ENCODE peak calls at places on chromosomes 1 and 21, in five cellular contexts. N is GM12878, I is K562, S is H1, P is HepG2. Q is an unnamed sample.

GRCh38 chr1:87644500-87645245 is 316.0 kb downstream of the LMO4 start:
- DNase-seq in N (no peak), I (no peak), S (no peak), P (no peak), Q (no peak)

GRCh38 chr1:209755926-209756607 is at the start of gene TRAF3IP3:
- DNase-seq in N (peak; percentile 83), I (no peak), S (no peak), P (no peak), Q (no peak)

GRCh38 chr1:166133276-166133841 is 33.4 kb downstream of the FAM78B start:
- DNase-seq in N (no peak), I (peak; percentile 62), S (no peak), P (no peak), Q (no peak)

GRCh38 chr1:228734881-228735801 is at the start of gene RHOU:
- DNase-seq in N (no peak), I (no peak), S (peak; percentile 79), P (peak; percentile 20), Q (peak; percentile 95)

GRCh38 chr1:32647308-32648134 is 2.8 kb downstream of the ZBTB8OS start:
- DNase-seq in N (no peak), I (no peak), S (no peak), P (no peak), Q (no peak)

GRCh38 chr1:24351918-24352637 is 32.9 kb downstream of the GRHL3 start:
- DNase-seq in N (no peak), I (no peak), S (no peak), P (no peak), Q (no peak)

GRCh38 chr21:43824250-43824882 is 35.0 kb downstream of the RRP1 start:
- DNase-seq in N (no peak), I (no peak), S (no peak), P (no peak), Q (peak; percentile 9)

GRCh38 chr1:200856716-200857352 is 15.9 kb upstream of the GPR25 start:
- DNase-seq in N (no peak), I (no peak), S (no peak), P (no peak), Q (no peak)

GRCh38 chr21:32475162-32475812 is 62.8 kb downstream of the EVA1C start:
- DNase-seq in N (no peak), I (no peak), S (no peak), P (no peak), Q (no peak)

GRCh38 chr1:85465791-85466134 is 804 bp upstream of the DDAH1 start:
- DNase-seq in N (no peak), I (no peak), S (no peak), P (no peak), Q (no peak)

GRCh38 chr1:92599184-92599583 is 112.5 kb upstream of the GFI1 start:
- DNase-seq in N (no peak), I (no peak), S (no peak), P (peak; percentile 41), Q (no peak)

GRCh38 chr1:58792851-58793250 is 9.0 kb upstream of the JUN start:
- DNase-seq in N (no peak), I (no peak), S (no peak), P (no peak), Q (no peak)

GRCh38 chr1:71046891-71047634 is 553 bp downstream of the PTGER3 start:
- DNase-seq in N (no peak), I (no peak), S (peak; percentile 76), P (no peak), Q (peak; percentile 75)

GRCh38 chr1:227869851-227870305 is 54.4 kb downstream of the PRSS38 start:
- DNase-seq in N (no peak), I (no peak), S (no peak), P (no peak), Q (no peak)

GRCh38 chr1:17466359-17466758 is 26.9 kb upstream of the RCC2 start:
- DNase-seq in N (no peak), I (no peak), S (no peak), P (no peak), Q (no peak)

GRCh38 chr1:53620620-53620957 is 118.4 kb downstream of the GLIS1 start:
- DNase-seq in N (no peak), I (no peak), S (no peak), P (no peak), Q (no peak)

GRCh38 chr1:174358344-174358743 is 89.4 kb upstream of the GPR52 start:
- DNase-seq in N (no peak), I (peak; percentile 42), S (no peak), P (no peak), Q (no peak)

DNA sequence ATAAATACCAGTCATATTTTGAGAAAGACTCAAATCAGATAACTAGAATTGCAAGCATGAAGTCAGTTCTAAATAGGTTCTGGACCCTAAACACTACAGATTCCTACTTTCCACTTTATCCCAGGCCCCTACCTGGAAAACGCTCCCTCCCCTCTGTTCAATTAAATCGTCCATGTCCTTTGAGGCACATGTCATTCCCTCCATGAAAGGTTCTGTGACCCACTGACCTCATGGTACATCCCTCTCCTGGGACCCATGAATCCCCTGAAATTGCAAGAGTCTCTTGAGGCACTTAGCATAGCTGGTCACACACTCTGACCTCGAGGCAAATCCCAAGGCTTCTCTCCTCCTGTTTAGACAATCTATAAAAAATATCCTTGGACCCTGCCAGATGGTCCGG is 34.2 kb upstream of the KRTAP19-8 start:
- DNase-seq in N (no peak), I (no peak), S (no peak), P (no peak), Q (no peak)
- H3K4me2 ChIP-seq in N (no peak overlapping the region), I (no peak overlapping the region), S (no peak overlapping the region), P (no peak overlapping the region), Q (no peak overlapping the region)

GRCh38 chr1:63664742-63665141 is 71.5 kb downstream of the PGM1 start:
- DNase-seq in N (no peak), I (no peak), S (no peak), P (no peak), Q (no peak)

GRCh38 chr1:63663301-63663700 is 70.1 kb downstream of the PGM1 start:
- DNase-seq in N (no peak), I (no peak), S (no peak), P (no peak), Q (no peak)

GRCh38 chr1:63663873-63664272 is 70.7 kb downstream of the PGM1 start:
- DNase-seq in N (no peak), I (no peak), S (no peak), P (no peak), Q (no peak)

GRCh38 chr1:63662846-63663245 is 69.6 kb downstream of the PGM1 start:
- DNase-seq in N (no peak), I (no peak), S (no peak), P (no peak), Q (no peak)

DNA sequence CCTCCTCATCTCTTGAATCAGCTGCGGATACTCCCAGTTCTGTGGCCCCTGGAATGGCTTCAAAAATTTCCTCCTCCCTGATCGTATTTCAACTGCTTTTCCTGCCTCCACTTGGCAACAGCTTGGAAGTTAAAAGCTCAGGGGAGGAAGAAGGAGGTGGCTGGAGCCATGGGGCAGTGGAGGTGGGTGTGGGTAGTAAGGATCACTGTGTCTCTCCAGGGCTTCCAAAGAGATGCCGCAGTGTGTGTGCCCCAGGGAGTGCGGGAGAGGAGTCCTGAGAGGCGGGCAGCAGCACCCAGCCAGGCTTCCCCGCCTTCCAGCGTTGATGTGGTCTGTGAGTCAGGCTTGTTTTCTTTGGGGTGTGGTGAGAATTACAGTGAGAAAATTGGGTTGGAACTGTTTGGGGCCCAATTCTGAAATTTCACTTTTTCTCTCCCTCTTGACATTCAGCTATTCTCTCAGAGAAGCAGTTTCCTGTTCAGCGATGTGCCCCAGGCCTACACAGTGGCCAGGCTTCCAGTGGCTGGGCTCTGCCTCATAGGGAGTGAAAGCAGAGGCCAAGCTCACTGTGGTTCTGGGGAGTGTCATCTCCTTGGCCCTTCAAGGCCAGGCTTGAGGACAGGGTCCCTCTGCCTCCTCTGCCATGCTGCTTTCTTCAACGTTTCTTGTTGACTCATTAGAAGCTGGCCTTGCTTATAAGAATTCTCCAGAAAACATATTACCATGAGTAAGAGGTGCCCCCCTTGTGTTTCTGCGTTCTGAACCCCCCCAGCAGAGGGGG is 69.0 kb downstream of the PGM1 start:
- DNase-seq in N (no peak), I (no peak), S (no peak), P (no peak), Q (no peak)
- TF ChIP-seq TAF1 in N (no peak), I (no peak), S (no peak), P (no peak), Q (no peak)

GRCh38 chr21:28944296-28944695 is 48.4 kb downstream of the LTN1 start:
- DNase-seq in N (no peak), I (no peak), S (no peak), P (peak; percentile 14), Q (no peak)
- H3K4me2 ChIP-seq in N (no peak overlapping the region), I (no peak overlapping the region), S (no peak overlapping the region), P (no peak overlapping the region), Q (no peak overlapping the region)

GRCh38 chr1:219086956-219087469 is 86.7 kb upstream of the LYPLAL1 start:
- DNase-seq in N (no peak), I (no peak), S (no peak), P (no peak), Q (no peak)

GRCh38 chr1:219085988-219086387 is 87.7 kb upstream of the LYPLAL1 start:
- DNase-seq in N (no peak), I (no peak), S (no peak), P (no peak), Q (no peak)

GRCh38 chr1:219085082-219085481 is 88.6 kb upstream of the LYPLAL1 start:
- DNase-seq in N (no peak), I (no peak), S (no peak), P (no peak), Q (no peak)

GRCh38 chr1:219076536-219076935 is 97.1 kb upstream of the LYPLAL1 start:
- DNase-seq in N (no peak), I (no peak), S (no peak), P (no peak), Q (no peak)

GRCh38 chr1:219081943-219082925 is 91.4 kb upstream of the LYPLAL1 start:
- DNase-seq in N (no peak), I (no peak), S (no peak), P (no peak), Q (no peak)
- TF ChIP-seq TAF1 in N (no peak), I (no peak), S (no peak), P (no peak), Q (no peak)

GRCh38 chr1:240310226-240310925 is 218.7 kb downstream of the FMN2 start:
- DNase-seq in N (no peak), I (no peak), S (no peak), P (no peak), Q (no peak)
- H3K4me2 ChIP-seq in N (no peak overlapping the region), I (no peak overlapping the region), S (no peak overlapping the region), P (no peak overlapping the region), Q (no peak overlapping the region)

GRCh38 chr1:184425449-184426277 is 38.8 kb downstream of the C1orf21 start:
- DNase-seq in N (no peak), I (no peak), S (no peak), P (no peak), Q (no peak)
- TF ChIP-seq TAF1 in N (no peak), I (no peak), S (no peak), P (no peak), Q (no peak)

GRCh38 chr1:192274588-192274987 is 42.2 kb upstream of the RGS21 start:
- DNase-seq in N (no peak), I (no peak), S (no peak), P (no peak), Q (no peak)
- H3K4me2 ChIP-seq in N (no peak overlapping the region), I (no peak overlapping the region), S (no peak overlapping the region), P (no peak overlapping the region), Q (no peak overlapping the region)

GRCh38 chr1:97947751-97948150 is 26.9 kb upstream of the DPYD start:
- DNase-seq in N (no peak), I (no peak), S (no peak), P (no peak), Q (no peak)
- TF ChIP-seq TAF1 in N (no peak), I (no peak), S (no peak), P (no peak), Q (no peak)